ENCODE peak calls at places on chromosomes 11 and 22, in five cellular contexts. Q is astrocyte of the cerebellum, W is foreskin fibroblast, K is nephron progenitor cell, O is adrenal gland. M is an unnamed sample.

GRCh38 chr11:106520146-106520912 is 442.9 kb downstream of the AASDHPPT start:
- DNase-seq in K (no peak), Q (no peak), W (no peak), O (no peak), M (no peak)

GRCh38 chr11:2582958-2583604 is 116.7 kb downstream of the KCNQ1OT1 start:
- DNase-seq in O (peak), W (no peak), K (no peak), Q (no peak), M (no peak)

GRCh38 chr22:27377901-27378300 is 423.7 kb downstream of the MN1 start:
- DNase-seq in Q (peak), K (no peak), W (no peak), O (peak), M (no peak)

GRCh38 chr11:72807789-72808188 is 6.4 kb upstream of the ATG16L2 start:
- DNase-seq in K (no peak), W (no peak), Q (no peak), O (no peak), M (no peak)

GRCh38 chr11:47510231-47510630 is 42.7 kb downstream of the CELF1 start:
- DNase-seq in Q (no peak), O (no peak), K (no peak), W (peak), M (no peak)

GRCh38 chr11:45204761-45205160 is 58.3 kb downstream of the PRDM11 start:
- DNase-seq in W (no peak), O (no peak), K (peak), Q (no peak), M (no peak)

GRCh38 chr11:44955019-44955738 is 4.5 kb upstream of the TP53I11 start:
- DNase-seq in Q (peak), K (no peak), W (peak), O (peak), M (peak)

GRCh38 chr22:36913431-36914382 is at the start of gene CSF2RB:
- DNase-seq in O (peak), K (no peak), W (no peak), Q (no peak), M (no peak)

GRCh38 chr11:34997872-34998548 is 81.6 kb downstream of the PDHX start:
- DNase-seq in Q (no peak), K (no peak), W (no peak), O (no peak), M (no peak)

DNA sequence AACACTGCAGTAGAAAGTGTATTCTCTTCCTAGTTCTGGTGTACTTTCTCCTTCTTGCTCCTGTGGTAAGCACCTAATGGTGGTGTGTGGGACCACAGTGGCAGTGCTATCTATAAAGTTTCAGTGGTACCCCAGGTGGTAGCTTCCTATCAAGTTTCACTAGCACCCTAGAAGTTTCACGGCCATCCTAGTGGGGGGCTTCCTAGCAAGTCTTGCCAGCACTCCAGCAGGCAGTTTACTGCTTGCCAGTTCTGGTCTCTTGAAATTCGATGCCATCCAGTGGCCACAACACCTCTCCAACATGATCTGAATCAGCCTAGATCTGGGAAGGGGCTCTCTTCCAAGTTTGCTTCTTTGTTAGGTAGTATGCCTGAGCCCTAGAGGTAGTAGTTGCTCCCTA is 229.6 kb downstream of the SWAP70 start:
- DNase-seq in Q (peak), K (no peak), W (no peak), O (no peak), M (no peak)
- TF ChIP-seq CTCF in Q (peak), K (no peak), W (no peak), O (no peak), M (no peak)

GRCh38 chr11:36035999-36036398 is 92.1 kb downstream of the LDLRAD3 start:
- DNase-seq in O (no peak), W (no peak), K (no peak), Q (no peak), M (no peak)

GRCh38 chr11:36035454-36035853 is 91.6 kb downstream of the LDLRAD3 start:
- DNase-seq in K (no peak), O (no peak), W (no peak), Q (no peak), M (no peak)

GRCh38 chr11:36033936-36034335 is 90.1 kb downstream of the LDLRAD3 start:
- DNase-seq in O (no peak), Q (no peak), W (no peak), K (no peak), M (no peak)

GRCh38 chr11:36033082-36033751 is 89.4 kb downstream of the LDLRAD3 start:
- DNase-seq in O (no peak), W (no peak), K (no peak), Q (no peak), M (no peak)

DNA sequence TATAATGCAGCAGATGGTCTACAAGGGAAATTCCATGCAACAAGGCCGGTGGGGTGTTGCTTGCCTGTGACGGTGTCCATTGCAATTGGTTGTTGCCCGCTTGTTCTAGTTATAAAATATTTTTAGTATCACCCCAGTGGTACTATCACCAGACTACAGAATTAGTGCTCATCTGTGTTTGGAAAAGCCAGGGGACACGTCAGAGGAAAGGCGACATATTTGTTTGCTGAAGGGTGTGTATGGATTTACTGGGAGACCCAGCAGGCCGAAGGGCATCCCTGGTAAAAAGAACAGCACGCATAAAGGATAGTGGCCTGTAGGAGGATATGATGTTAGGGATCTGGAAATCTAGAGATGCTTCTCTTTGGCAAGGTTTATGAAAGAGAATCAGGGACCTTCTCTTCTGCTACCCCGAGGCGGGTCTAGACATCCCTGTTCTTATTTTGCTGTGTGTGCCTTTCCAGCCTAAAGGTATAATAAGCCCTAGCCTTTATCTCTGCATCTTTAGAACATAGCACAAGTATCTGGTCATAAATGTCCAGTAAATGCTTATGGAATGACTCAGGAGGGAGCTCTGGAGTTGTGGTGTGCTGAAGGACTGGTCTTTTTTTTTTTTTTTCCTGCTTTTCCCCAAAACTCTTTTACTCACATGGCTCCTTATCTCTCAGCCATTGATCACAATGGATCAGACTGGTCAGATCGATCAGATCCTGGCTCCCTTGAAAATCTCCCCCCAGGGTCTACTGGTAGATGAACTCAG is 90.9 kb downstream of the LDLRAD3 start:
- DNase-seq in O (no peak), W (peak), Q (peak), K (no peak), M (peak)
- TF ChIP-seq CTCF in O (no peak), W (no peak), Q (no peak), K (no peak), M (no peak)

GRCh38 chr11:68213135-68213515 is at the start of gene KMT5B:
- DNase-seq in O (peak), W (peak), Q (peak), K (peak), M (peak)

GRCh38 chr11:68211546-68211945 is 1.6 kb downstream of the KMT5B start:
- DNase-seq in O (no peak), W (no peak), K (no peak), Q (no peak), M (no peak)

GRCh38 chr11:68214173-68215086 is 1.3 kb upstream of the KMT5B start:
- DNase-seq in O (peak), W (no peak), Q (no peak), K (peak), M (no peak)

GRCh38 chr11:68213555-68214172 is 568 bp upstream of the KMT5B start:
- DNase-seq in W (peak), Q (peak), O (peak), K (peak), M (peak)

DNA sequence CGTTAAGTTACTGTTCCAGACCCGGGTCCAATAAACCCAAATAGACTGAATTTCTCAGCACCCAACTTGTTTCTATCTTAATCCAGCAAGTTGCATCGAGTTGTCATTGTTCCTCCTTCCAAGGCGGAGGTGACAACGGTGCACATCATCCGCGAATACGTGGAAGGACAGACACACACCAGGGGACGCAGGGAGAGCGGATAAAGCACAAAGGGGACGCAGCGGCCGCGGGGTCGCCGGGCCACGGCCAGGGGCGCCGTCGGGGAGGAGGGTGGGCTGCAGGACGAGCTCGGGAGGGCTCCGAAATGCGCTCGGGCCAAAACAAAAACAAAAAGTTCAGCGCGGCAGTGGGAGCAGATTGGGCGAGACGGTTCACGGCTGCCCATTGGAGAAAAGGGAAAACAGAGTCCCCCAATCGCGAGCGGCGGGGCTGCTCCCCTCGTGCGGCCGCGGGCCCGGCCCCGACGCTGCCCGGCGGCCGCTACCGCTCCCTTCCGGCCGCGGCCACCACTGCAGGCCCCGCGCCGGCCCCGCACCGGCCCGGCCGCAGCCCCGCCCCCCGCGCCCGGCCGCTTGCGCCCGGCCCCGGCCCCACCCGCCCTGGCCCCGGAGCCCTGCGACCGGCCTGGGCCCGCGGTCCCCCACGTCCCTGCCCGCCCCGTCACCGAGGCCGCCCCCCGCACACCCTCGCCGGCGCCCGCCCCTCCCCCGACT is 518 bp downstream of the KMT5B start:
- DNase-seq in K (peak), Q (peak), O (peak), W (peak), M (peak)
- TF ChIP-seq CTCF in K (no peak), Q (peak), O (no peak), W (no peak), M (no peak)

GRCh38 chr22:23767303-23767672 is 484 bp downstream of the CHCHD10 start:
- DNase-seq in O (no peak), Q (no peak), K (no peak), W (no peak), M (no peak)
- TF ChIP-seq CTCF in O (no peak), Q (no peak), K (no peak), W (no peak), M (no peak)

GRCh38 chr11:114172871-114173444 is 113.4 kb downstream of the ZBTB16 start:
- DNase-seq in O (no peak), Q (no peak), W (no peak), K (no peak), M (no peak)

GRCh38 chr11:114176321-114176720 is 116.8 kb downstream of the ZBTB16 start:
- DNase-seq in O (no peak), W (no peak), Q (no peak), K (no peak), M (no peak)

GRCh38 chr11:114175706-114176105 is 116.2 kb downstream of the ZBTB16 start:
- DNase-seq in K (no peak), W (no peak), Q (no peak), O (no peak), M (no peak)

GRCh38 chr11:114173836-114174235 is 114.3 kb downstream of the ZBTB16 start:
- DNase-seq in O (no peak), W (no peak), K (no peak), Q (no peak), M (no peak)

GRCh38 chr11:114174712-114175495 is 115.4 kb downstream of the ZBTB16 start:
- DNase-seq in W (no peak), Q (no peak), O (no peak), K (no peak), M (no peak)
- TF ChIP-seq CTCF in W (no peak), Q (no peak), O (no peak), K (no peak), M (no peak)

M was measured in AG09319.